ENCODE peak calls at places on chromosomes 5 and 9, in six cellular contexts. Y is glutamatergic neuron; S is stimulated activated CD4-positive, alpha-beta T cell treated with anti-CD3 and anti-CD28 coated beads, Interleukin-15, amount 100 ng/mL, for 1 hour; F is NCI-H82; U is NCI-H1105 treated with DMSO at 0.1 percent for 48 hours; N is AG04450. E is an unnamed sample.
A peak's percentile ranks its signal among the peaks of the same experiment; 100 is the strongest.

GRCh38 chr5:137629646-137630045 is 106.2 kb downstream of the KLHL3 start:
- DNase-seq in Y (no peak), S (no peak), F (peak; percentile 79), U (peak; percentile 38), N (no peak), E (peak; percentile 30)

GRCh38 chr9:14321517-14322125 is 7.7 kb upstream of the NFIB start:
- DNase-seq in Y (no peak), S (no peak), F (peak; percentile 47), U (no peak), N (no peak), E (no peak)

GRCh38 chr9:137253717-137254623 is 1.2 kb upstream of the NELFB start:
- DNase-seq in Y (no peak), S (no peak), F (peak; percentile 44), U (no peak), N (no peak), E (no peak)

GRCh38 chr5:17398439-17398838 is 99.6 kb upstream of the TAF11L2 start:
- DNase-seq in Y (no peak), S (no peak), F (peak; percentile 26), U (no peak), N (peak; percentile 85), E (no peak)

GRCh38 chr9:79817469-79818004 is 245.8 kb downstream of the TLE4 start:
- DNase-seq in Y (no peak), S (no peak), F (no peak), U (no peak), N (no peak), E (no peak)

GRCh38 chr5:20166496-20166895 is 178.5 kb upstream of the CDH18 start:
- DNase-seq in Y (no peak), S (no peak), F (peak; percentile 88), U (no peak), N (no peak), E (no peak)

GRCh38 chr5:132886064-132886823 is 12.8 kb downstream of the LEAP2 start:
- DNase-seq in Y (no peak), S (no peak), F (no peak), U (no peak), N (no peak), E (no peak)

GRCh38 chr9:69867081-69867814 is 46.6 kb downstream of the CFAP95 start:
- DNase-seq in Y (no peak), S (no peak), F (no peak), U (no peak), N (no peak), E (no peak)

GRCh38 chr9:126148523-126148870 is 178.1 kb upstream of the MVB12B start:
- DNase-seq in Y (no peak), S (no peak), F (no peak), U (no peak), N (no peak), E (no peak)

E was measured in nephron progenitor cell.